ENCODE peak calls at places on chromosomes 4 and X, in four cellular contexts. One of them, this sample, is unnamed.

GRCh38 chr4:76951333-76952033 is 1.9 kb downstream of the SEPTIN11 start:
- DNase-seq in GM12878: no peak
- DNase-seq in H1: no peak
- DNase-seq in HepG2: no peak
- DNase-seq in this sample: no peak

GRCh38 chr4:108393870-108394269 is 225.1 kb upstream of the LEF1 start:
- DNase-seq in HepG2: no peak
- DNase-seq in GM12878: no peak
- DNase-seq in H1: no peak
- DNase-seq in this sample: no peak

GRCh38 chr4:30721353-30722091 is 1.4 kb downstream of the PCDH7 start:
- DNase-seq in H1: no peak
- DNase-seq in GM12878: no peak
- DNase-seq in HepG2: no peak
- DNase-seq in this sample: no peak

GRCh38 chrX:57918750-57919436 is 8.6 kb upstream of the ZXDA start:
- DNase-seq in H1: no peak
- DNase-seq in GM12878: no peak
- DNase-seq in HepG2: peak; percentile 5
- DNase-seq in this sample: peak; percentile 11

GRCh38 chr4:26248647-26249046 is 72.2 kb upstream of the RBPJ start:
- DNase-seq in H1: no peak
- DNase-seq in HepG2: no peak
- DNase-seq in GM12878: no peak
- DNase-seq in this sample: no peak

GRCh38 chrX:30577362-30577961 is at the start of gene TASL:
- DNase-seq in GM12878: peak; percentile 94
- DNase-seq in H1: no peak
- DNase-seq in HepG2: no peak
- DNase-seq in this sample: no peak

GRCh38 chrX:44088755-44089154 is 115.6 kb upstream of the NDP start:
- DNase-seq in GM12878: no peak
- DNase-seq in H1: no peak
- DNase-seq in HepG2: no peak
- DNase-seq in this sample: no peak

GRCh38 chrX:10017866-10018265 is 50.7 kb downstream of the CLDN34 start:
- DNase-seq in HepG2: peak; percentile 81
- DNase-seq in H1: no peak
- DNase-seq in GM12878: no peak
- DNase-seq in this sample: no peak

GRCh38 chr4:13611283-13611842 is 16.2 kb downstream of the BOD1L1 start:
- DNase-seq in HepG2: no peak
- DNase-seq in H1: no peak
- DNase-seq in GM12878: peak; percentile 52
- DNase-seq in this sample: no peak

GRCh38 chr4:164997324-164997723 is 19.9 kb upstream of the TRIM61 start:
- DNase-seq in H1: no peak
- DNase-seq in HepG2: peak; percentile 16
- DNase-seq in GM12878: no peak
- DNase-seq in this sample: peak; percentile 13

GRCh38 chr4:28702571-28702970 is 1841.9 kb downstream of the STIM2 start:
- DNase-seq in HepG2: no peak
- DNase-seq in H1: no peak
- DNase-seq in GM12878: no peak
- DNase-seq in this sample: no peak

GRCh38 chr4:3041192-3042142 is 32.9 kb downstream of the HTT-AS start:
- DNase-seq in HepG2: peak; percentile 55
- DNase-seq in H1: no peak
- DNase-seq in GM12878: no peak
- DNase-seq in this sample: no peak

GRCh38 chrX:149909324-149910177 is 19.8 kb upstream of the HSFX4 start:
- DNase-seq in H1: no peak
- DNase-seq in HepG2: no peak
- DNase-seq in GM12878: no peak
- DNase-seq in this sample: no peak

GRCh38 chr4:183264614-183265013 is 55.5 kb downstream of the CLDN22 start:
- DNase-seq in HepG2: no peak
- DNase-seq in H1: no peak
- DNase-seq in GM12878: no peak
- DNase-seq in this sample: no peak

GRCh38 chr4:101349346-101350064 is 2.2 kb upstream of the PPP3CA start:
- DNase-seq in HepG2: no peak
- DNase-seq in GM12878: no peak
- DNase-seq in H1: no peak
- DNase-seq in this sample: no peak

GRCh38 chr4:151807220-151807619 is 46.4 kb upstream of the GATB start:
- DNase-seq in H1: no peak
- DNase-seq in HepG2: no peak
- DNase-seq in GM12878: no peak
- DNase-seq in this sample: no peak

GRCh38 chrX:118420462-118420861 is 74.6 kb downstream of the WDR44 start:
- DNase-seq in H1: no peak
- DNase-seq in GM12878: no peak
- DNase-seq in HepG2: no peak
- DNase-seq in this sample: no peak

GRCh38 chrX:118418811-118419251 is 72.9 kb downstream of the WDR44 start:
- DNase-seq in GM12878: no peak
- DNase-seq in H1: peak; percentile 1
- DNase-seq in HepG2: no peak
- DNase-seq in this sample: no peak

DNA sequence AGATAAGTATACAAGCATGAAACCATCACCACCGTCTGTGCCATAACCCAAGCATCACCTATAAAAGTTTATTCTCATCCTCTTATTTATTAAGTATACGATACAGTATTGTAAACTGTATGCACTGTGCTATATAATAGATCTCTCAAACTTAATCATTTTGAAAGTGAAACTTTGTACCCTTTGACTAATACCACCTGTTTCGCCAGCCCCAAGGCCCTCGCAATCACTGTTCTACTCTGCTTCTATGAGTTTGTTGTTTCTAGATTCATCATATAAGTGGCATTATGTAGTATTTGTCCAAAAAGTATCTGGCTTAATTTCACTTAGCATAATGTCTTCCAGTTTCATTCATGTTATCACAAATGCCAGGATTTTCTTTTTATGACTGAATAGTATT is 72.1 kb upstream of the DOCK11 start:
- DNase-seq in H1: no peak
- DNase-seq in HepG2: no peak
- DNase-seq in GM12878: peak; percentile 24
- DNase-seq in this sample: no peak
- TF ChIP-seq SUZ12 in H1: no peak
- TF ChIP-seq SUZ12 in HepG2: no peak
- TF ChIP-seq SUZ12 in GM12878: no peak
- TF ChIP-seq SUZ12 in this sample: no peak

DNA sequence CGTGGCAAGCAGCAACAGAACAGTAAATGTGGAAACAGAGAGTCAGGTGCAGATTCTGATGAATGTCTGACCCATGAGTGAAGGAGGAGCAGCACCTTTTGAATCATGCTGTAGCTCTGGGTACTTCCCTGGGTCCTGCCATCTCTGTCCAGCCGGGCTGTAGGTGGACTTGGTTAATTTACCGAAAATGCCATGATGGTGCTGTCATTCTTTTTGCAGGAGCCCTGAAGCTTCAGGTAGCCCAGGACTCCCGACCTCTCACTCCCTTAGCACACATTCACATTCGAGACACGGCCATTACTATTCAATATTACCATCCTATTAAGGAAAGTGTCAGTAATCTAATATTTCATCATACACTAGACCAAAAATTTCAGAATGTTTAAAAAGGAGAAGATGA is 320.9 kb downstream of the STK32B start:
- DNase-seq in GM12878: no peak
- DNase-seq in H1: no peak
- DNase-seq in HepG2: no peak
- DNase-seq in this sample: no peak
- TF ChIP-seq SP1 in GM12878: no peak
- TF ChIP-seq SP1 in H1: no peak
- TF ChIP-seq SP1 in HepG2: no peak
- TF ChIP-seq SP1 in this sample: no peak

DNA sequence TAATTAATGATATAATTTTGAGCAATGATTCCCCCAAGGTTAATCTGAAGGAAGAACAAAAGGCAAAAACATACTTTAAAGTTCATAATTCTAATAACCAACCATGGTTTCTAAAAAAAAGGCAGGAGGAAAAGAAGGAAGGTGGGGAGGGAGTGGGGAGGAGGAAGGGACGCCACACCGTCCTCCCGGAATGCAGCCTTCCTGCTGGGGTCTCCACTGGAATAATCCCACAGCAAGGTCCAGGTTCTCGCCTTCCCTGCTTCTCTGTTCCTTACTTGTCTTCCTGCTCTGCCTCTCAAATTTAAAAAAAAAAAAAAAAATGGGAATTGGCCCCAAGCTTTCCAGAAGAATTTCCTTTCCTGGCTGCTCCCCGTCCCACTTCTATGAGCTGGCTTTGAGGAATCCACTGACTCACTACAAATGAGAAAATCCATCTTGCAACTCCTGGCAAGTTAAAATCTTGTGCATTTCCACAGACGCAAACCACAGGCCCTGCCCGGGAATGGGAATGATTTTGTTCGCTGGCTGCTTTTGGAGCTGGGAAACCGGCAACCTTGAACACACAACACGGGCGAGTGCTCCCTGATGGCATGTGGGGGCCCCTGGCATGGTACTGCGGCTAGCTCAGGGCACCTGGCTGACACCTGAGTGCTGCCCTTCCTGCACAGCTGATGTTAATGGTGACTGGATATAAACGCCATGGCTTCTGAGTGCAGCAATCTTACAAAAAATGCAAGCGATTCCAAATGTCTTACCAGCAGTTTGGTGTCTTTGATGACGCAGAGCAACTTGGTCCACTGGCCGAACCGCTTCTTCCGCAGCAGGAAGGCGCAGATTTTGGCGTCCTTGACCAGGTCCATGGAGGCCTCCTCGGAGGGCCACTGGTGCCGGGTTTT is 97.0 kb downstream of the AFAP1 start:
- DNase-seq in H1: no peak
- DNase-seq in HepG2: no peak
- DNase-seq in GM12878: no peak
- DNase-seq in this sample: no peak
- TF ChIP-seq SUZ12 in H1: no peak
- TF ChIP-seq SUZ12 in HepG2: no peak
- TF ChIP-seq SUZ12 in GM12878: no peak
- TF ChIP-seq SUZ12 in this sample: no peak

GRCh38 chrX:12901486-12901885 is 4.9 kb upstream of the TLR8 start:
- DNase-seq in HepG2: peak; percentile 11
- DNase-seq in H1: no peak
- DNase-seq in GM12878: no peak
- DNase-seq in this sample: peak; percentile 73
- TF ChIP-seq SP1 in HepG2: no peak
- TF ChIP-seq SP1 in H1: no peak
- TF ChIP-seq SP1 in GM12878: no peak
- TF ChIP-seq SP1 in this sample: no peak

This sample was measured in HEK293T.